ENCODE peak calls at places on chromosomes 7 and 10, in five cellular contexts. L, Z, Y, W and O are unnamed samples.

GRCh38 chr10:100291356-100291755 is 4.9 kb upstream of the BLOC1S2 start:
- DNase-seq in L (no peak), Z (no peak), Y (no peak), W (no peak), O (no peak)

GRCh38 chr7:4906682-4907081 is 23.2 kb upstream of the RADIL start:
- DNase-seq in L (no peak), Z (no peak), Y (peak; percentile 35), W (no peak), O (no peak)

GRCh38 chr10:118958984-118959916 is 70.3 kb upstream of the NANOS1 start:
- DNase-seq in L (no peak), Z (no peak), Y (peak; percentile 12), W (no peak), O (no peak)

GRCh38 chr7:50418086-50418515 is 32.0 kb downstream of the FIGNL1 start:
- DNase-seq in L (peak; percentile 86), Z (peak; percentile 75), Y (peak; percentile 79), W (peak; percentile 66), O (no peak)

GRCh38 chr7:101885597-101885955 is 68.2 kb downstream of the CUX1 start:
- DNase-seq in L (no peak), Z (no peak), Y (no peak), W (no peak), O (no peak)

GRCh38 chr7:47153076-47153475 is 428.8 kb downstream of the TNS3 start:
- DNase-seq in L (no peak), Z (no peak), Y (no peak), W (peak; percentile 66), O (no peak)

GRCh38 chr10:44648691-44649090 is 262.4 kb upstream of the TMEM72 start:
- DNase-seq in L (no peak), Z (no peak), Y (no peak), W (no peak), O (no peak)

GRCh38 chr10:7525314-7526016 is 114.6 kb upstream of the SFMBT2 start:
- DNase-seq in L (peak; percentile 83), Z (no peak), Y (peak; percentile 78), W (peak; percentile 71), O (peak; percentile 64)

GRCh38 chr10:110498982-110499795 is 1.5 kb downstream of the DUSP5 start:
- DNase-seq in L (no peak), Z (peak; percentile 47), Y (no peak), W (peak; percentile 21), O (peak; percentile 72)

GRCh38 chr10:85864866-85865526 is 501.6 kb downstream of the GRID1 start:
- DNase-seq in L (no peak), Z (no peak), Y (no peak), W (no peak), O (no peak)

GRCh38 chr7:36906448-36906847 is 182.2 kb upstream of the AOAH start:
- DNase-seq in L (no peak), Z (no peak), Y (no peak), W (no peak), O (no peak)

GRCh38 chr10:122263971-122264370 is 7.1 kb upstream of the BTBD16 start:
- DNase-seq in L (no peak), Z (no peak), Y (no peak), W (peak; percentile 69), O (no peak)

GRCh38 chr10:73493781-73494180 is 2.0 kb downstream of the PPP3CB start:
- DNase-seq in L (no peak), Z (no peak), Y (no peak), W (no peak), O (no peak)

GRCh38 chr10:16646474-16647059 is 124.9 kb upstream of the C1QL3 start:
- DNase-seq in L (no peak), Z (no peak), Y (no peak), W (no peak), O (peak; percentile 9)

GRCh38 chr7:14507617-14508016 is 394.9 kb downstream of the DGKB start:
- DNase-seq in L (no peak), Z (no peak), Y (no peak), W (no peak), O (no peak)

GRCh38 chr10:33212061-33212748 is 122.3 kb downstream of the NRP1 start:
- DNase-seq in L (no peak), Z (no peak), Y (no peak), W (no peak), O (no peak)

GRCh38 chr10:43671659-43672555 is 23.2 kb upstream of the ZNF32 start:
- DNase-seq in L (peak; percentile 78), Z (no peak), Y (peak; percentile 86), W (peak; percentile 69), O (no peak)

GRCh38 chr10:72525689-72526088 is 100.2 kb downstream of the MICU1 start:
- DNase-seq in L (no peak), Z (no peak), Y (no peak), W (peak; percentile 77), O (no peak)

GRCh38 chr10:42866115-42866995 is 83.8 kb downstream of the BMS1 start:
- DNase-seq in L (peak; percentile 92), Z (peak; percentile 59), Y (peak; percentile 80), W (peak; percentile 30), O (no peak)

GRCh38 chr10:86654411-86655172 is at the start of gene OPN4:
- DNase-seq in L (peak; percentile 26), Z (no peak), Y (no peak), W (no peak), O (no peak)

GRCh38 chr7:27124096-27124978 is 6.2 kb downstream of the HOXA4 start:
- DNase-seq in L (no peak), Z (no peak), Y (no peak), W (no peak), O (no peak)

GRCh38 chr10:16612148-16612742 is 90.6 kb upstream of the C1QL3 start:
- DNase-seq in L (no peak), Z (no peak), Y (peak; percentile 40), W (peak; percentile 31), O (no peak)

DNA sequence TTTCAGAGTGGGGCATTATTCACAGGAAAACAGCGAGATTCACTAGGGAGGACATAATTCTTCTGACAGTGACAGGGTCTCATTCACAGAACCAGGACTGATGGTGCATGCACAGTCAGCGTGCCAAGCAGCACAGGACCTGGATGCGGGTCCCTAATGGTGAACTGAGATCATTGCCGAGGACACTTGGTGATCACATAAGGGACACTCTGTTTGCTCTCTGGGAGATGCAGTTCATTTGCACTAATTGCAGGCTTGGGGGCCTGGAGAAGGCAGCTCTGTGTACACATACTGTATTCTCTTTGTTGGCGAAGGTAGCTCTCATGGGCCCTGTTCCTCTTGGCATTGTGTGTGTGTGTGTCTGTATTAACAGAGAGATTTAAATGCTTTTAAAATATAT is 716.1 kb downstream of the PHTF2 start:
- DNase-seq in L (no peak), Z (no peak), Y (no peak), W (no peak), O (no peak)
- TF ChIP-seq CHD2 in L (no peak), Z (no peak), Y (no peak), W (no peak), O (no peak)

GRCh38 chr10:102064503-102064867 is 664 bp upstream of the HPS6 start:
- DNase-seq in L (no peak), Z (no peak), Y (no peak), W (no peak), O (no peak)

GRCh38 chr10:102067091-102067916 is 2.2 kb downstream of the HPS6 start:
- DNase-seq in L (no peak), Z (no peak), Y (no peak), W (no peak), O (no peak)

GRCh38 chr10:102066421-102067068 is 1.4 kb downstream of the HPS6 start:
- DNase-seq in L (no peak), Z (no peak), Y (no peak), W (no peak), O (no peak)

GRCh38 chr10:102064868-102065560 is at the start of gene HPS6:
- DNase-seq in L (peak; percentile 98), Z (no peak), Y (peak; percentile 90), W (peak; percentile 81), O (peak; percentile 61)

DNA sequence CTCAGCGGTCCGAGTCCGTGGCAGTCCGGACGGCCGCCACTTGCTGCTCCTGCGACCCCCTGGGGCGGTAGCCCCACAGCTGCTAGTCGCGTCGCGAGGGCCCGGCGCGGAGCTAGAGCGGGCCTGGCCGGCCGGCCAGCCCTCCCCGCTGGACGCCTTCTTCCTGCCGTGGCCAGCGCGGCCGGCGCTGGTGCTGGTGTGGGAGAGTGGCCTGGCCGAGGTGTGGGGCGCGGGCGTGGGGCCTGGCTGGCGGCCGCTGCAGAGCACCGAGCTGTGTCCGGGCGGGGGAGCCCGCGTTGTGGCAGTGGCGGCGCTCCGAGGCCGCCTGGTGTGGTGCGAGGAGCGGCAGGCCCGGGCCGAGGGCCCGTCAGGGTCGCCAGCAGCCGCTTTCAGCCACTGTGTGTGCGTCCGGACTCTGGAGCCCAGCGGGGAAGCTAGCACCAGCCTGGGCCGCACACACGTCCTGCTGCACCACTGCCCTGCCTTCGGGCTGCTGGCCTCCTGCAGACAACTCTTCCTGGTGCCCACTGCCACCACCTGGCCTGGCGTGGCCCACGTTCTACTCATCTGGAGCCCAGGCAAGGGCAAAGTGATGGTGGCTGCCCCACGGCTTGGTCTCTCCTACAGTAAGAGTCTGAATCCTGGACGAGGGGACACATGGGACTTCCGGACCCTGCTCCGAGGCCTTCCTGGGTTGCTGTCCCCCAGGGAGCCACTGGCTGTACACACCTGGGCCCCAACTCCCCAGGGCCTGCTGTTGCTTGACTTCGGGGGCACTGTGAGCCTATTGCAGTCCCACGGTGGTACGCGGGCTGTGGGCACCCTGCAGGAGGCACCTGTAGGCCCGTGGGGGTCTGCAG is 642 bp downstream of the HPS6 start:
- DNase-seq in L (peak; percentile 79), Z (no peak), Y (no peak), W (no peak), O (no peak)
- TF ChIP-seq SIN3A in L (no peak), Z (no peak), Y (no peak), W (peak; percentile 30), O (no peak)

DNA sequence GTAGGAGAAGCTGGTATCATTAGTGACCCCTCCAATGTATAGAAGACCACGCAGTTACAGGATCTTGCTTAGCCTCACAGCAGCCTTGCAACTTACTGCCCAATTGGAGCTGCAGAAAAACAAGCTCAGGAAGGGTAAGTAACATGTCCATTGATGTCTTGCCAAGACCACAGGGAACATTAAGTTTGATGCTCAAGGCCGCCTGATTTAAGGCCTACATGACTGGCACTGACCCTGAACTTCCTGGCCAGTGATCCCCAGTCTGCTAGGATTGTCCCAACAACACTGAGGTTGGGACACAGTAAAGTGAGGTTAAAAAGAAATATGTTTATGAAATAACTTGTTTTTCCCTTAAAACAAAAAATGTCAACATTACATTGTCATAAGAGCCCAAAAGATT is 6.8 kb upstream of the GDF2 start:
- DNase-seq in L (no peak), Z (no peak), Y (no peak), W (no peak), O (no peak)
- TF ChIP-seq CHD2 in L (no peak), Z (no peak), Y (no peak), W (no peak), O (no peak)

DNA sequence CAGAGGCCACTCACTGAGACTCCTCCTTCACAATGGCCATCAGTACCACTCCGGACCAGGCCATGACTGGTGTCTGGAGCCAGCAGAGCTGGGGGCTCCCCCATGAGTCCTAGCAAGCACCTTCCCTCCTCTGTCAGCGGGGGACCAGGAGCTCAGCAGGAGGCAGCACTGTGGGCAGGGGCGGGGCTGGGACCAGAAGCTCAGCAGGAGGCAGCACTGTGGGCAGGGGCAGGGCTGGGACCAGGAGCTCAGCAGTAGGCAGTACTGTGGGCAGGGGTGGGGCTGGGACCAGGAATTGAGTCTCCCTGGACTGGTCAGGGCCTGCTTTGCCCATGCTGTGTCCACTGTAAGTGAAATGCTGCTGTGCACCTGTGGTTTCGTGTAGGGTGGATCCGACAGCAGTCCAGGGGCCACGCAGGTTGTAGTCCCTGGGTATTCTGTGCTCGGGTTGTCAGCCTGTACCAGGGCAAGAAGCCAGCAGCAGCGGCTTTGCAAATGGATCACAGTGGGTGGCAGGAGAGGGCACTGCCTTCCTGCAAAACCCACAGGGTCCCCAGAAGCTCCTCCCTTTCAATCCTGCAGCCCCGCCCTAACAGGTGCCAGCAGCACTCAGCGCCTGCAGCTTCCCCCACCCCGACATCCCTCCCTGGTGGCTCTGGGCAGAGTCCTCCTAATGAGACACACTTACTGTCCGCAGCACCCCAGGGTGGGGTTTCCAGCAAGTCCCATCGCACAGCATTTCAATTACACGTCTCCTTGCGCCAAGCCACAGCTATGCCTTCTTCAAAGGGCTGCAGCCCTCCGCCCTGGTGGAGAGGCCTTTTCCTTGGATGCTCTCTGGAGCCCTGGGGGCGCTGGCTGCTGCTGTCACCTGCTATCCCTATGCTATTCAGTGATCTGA is 220.5 kb downstream of the TCERG1L start:
- DNase-seq in L (no peak), Z (no peak), Y (no peak), W (no peak), O (no peak)
- TF ChIP-seq SIN3A in L (no peak), Z (no peak), Y (no peak), W (no peak), O (no peak)